ENCODE peak calls at places on chromosomes 3 and 15, in five cellular contexts. G, D, Q, X and L are unnamed samples.

GRCh38 chr3:123158899-123159390 is 42.8 kb upstream of the SEC22A start:
- DNase-seq in X (no peak), Q (no peak), D (no peak), G (peak), L (no peak)

GRCh38 chr15:34821907-34822306 is 26.6 kb upstream of the ACTC1 start:
- DNase-seq in D (no peak), X (no peak), G (no peak), Q (no peak), L (no peak)

GRCh38 chr15:80404719-80405553 is 754 bp downstream of the ARNT2 start:
- DNase-seq in Q (no peak), X (no peak), D (no peak), G (peak), L (no peak)

GRCh38 chr15:38699633-38700230 is 135.1 kb upstream of the RASGRP1 start:
- DNase-seq in X (peak), G (peak), D (peak), Q (no peak), L (peak)

GRCh38 chr3:148333091-148333490 is 364.6 kb upstream of the AGTR1 start:
- DNase-seq in Q (no peak), X (no peak), G (no peak), D (no peak), L (no peak)

GRCh38 chr15:81573098-81573746 is 199.2 kb upstream of the TMC3 start:
- DNase-seq in D (no peak), Q (no peak), X (no peak), G (no peak), L (no peak)

GRCh38 chr15:78315686-78316085 is 16.3 kb upstream of the SKIC8 start:
- DNase-seq in D (peak), X (peak), Q (no peak), G (peak), L (no peak)

GRCh38 chr3:119817071-119817470 is 35.2 kb downstream of the NR1I2 start:
- DNase-seq in Q (no peak), G (no peak), D (no peak), X (no peak), L (no peak)

GRCh38 chr15:78033864-78034263 is 43.6 kb downstream of the TBC1D2B start:
- DNase-seq in Q (no peak), X (no peak), G (no peak), D (no peak), L (no peak)

GRCh38 chr3:160973067-160973466 is 132.1 kb downstream of the B3GALNT1 start:
- DNase-seq in D (no peak), Q (no peak), G (no peak), X (no peak), L (no peak)

GRCh38 chr3:81778678-81779182 is 17.3 kb upstream of the GBE1 start:
- DNase-seq in D (no peak), X (no peak), Q (peak), G (no peak), L (no peak)

GRCh38 chr15:59377940-59378339 is 5.3 kb upstream of the MYO1E start:
- DNase-seq in D (no peak), G (no peak), X (no peak), Q (no peak), L (no peak)

GRCh38 chr15:59373215-59373614 is 544 bp upstream of the MYO1E start:
- DNase-seq in G (no peak), X (no peak), D (no peak), Q (no peak), L (no peak)

GRCh38 chr15:59378855-59379254 is 6.2 kb upstream of the MYO1E start:
- DNase-seq in D (no peak), X (no peak), Q (no peak), G (no peak), L (no peak)

GRCh38 chr15:59379524-59379923 is 6.9 kb upstream of the MYO1E start:
- DNase-seq in D (no peak), X (no peak), G (no peak), Q (no peak), L (no peak)

DNA sequence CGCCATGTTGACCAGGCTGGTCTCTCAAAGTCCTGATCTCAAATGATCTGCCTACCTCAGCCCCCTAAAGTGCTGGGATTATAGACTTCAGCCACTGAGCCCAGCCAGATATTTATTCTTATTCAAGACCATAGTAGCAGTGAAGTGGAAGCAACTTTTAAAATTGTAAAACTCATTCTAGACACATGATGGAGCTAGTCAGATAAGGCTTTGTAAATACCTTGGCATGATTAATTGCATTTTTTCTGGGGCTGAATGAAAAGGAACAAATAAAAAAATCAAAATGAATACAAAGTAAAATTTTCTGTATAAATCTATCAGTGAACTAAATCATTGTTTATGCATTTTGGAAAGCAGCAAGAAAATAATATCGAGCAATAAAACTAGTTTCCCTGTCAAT is 4.1 kb upstream of the MYO1E start:
- DNase-seq in D (no peak), G (no peak), Q (no peak), X (no peak), L (no peak)
- TF ChIP-seq REST in D (no peak), G (no peak), Q (no peak), X (no peak), L (no peak)

GRCh38 chr15:64522226-64522823 is 61.9 kb downstream of the ZNF609 start:
- DNase-seq in Q (no peak), G (no peak), X (no peak), D (no peak), L (no peak)

GRCh38 chr15:64521201-64521600 is 60.8 kb downstream of the ZNF609 start:
- DNase-seq in G (no peak), D (no peak), X (no peak), Q (no peak), L (no peak)

GRCh38 chr15:64519897-64520296 is 59.5 kb downstream of the ZNF609 start:
- DNase-seq in D (no peak), Q (no peak), G (no peak), X (no peak), L (no peak)

GRCh38 chr15:64523240-64523639 is 62.9 kb downstream of the ZNF609 start:
- DNase-seq in X (no peak), G (no peak), Q (no peak), D (no peak), L (no peak)

DNA sequence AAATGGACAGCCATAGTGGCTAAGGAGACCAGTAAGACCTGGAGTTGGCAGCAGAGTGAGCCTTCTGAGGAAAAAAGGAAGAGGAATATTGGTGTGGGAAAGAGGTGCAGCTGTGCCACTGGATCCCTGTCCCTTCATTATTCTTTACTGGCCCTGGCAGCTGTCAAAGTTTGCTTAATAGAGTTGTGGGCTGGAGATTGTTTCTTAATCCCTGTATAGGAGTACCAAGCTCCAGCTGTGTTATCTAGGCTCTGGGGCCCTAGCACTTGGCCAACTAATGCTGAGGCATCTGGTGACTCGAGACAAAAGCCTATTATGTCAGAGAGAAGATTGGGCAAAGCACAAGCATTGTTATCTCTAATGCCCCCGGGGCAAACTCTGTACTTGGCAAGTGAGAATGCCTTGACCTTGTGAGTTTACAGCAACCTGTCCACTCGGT is 61.4 kb downstream of the ZNF609 start:
- DNase-seq in X (peak), G (peak), D (no peak), Q (no peak), L (peak)
- TF ChIP-seq SIN3A in X (no peak), G (no peak), D (no peak), Q (no peak), L (no peak)

DNA sequence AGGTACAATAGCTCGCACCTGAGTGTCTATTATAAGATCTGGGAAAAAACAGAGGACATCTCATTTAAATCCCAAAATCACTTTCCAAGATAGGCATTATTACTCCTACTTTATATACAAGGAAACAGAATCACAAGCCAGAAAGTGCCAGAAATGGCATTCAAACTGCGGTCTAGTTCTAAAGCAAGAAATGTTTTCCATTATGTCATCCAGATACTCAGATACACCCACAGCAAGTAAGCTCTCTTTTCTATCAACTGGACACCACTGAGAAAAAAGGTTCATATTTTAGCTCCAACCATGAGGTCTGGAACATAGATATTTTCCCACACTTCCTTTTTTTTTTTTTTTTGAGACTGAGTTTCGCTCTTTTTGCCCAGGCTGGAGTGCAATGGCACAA is 8.1 kb downstream of the SLC33A1 start:
- DNase-seq in X (no peak), Q (no peak), D (no peak), G (no peak), L (no peak)
- TF ChIP-seq YY1 in X (no peak), Q (no peak), D (no peak), G (no peak), L (no peak)

GRCh38 chr3:196640501-196640968 is 1.0 kb downstream of the NRROS start:
- DNase-seq in Q (no peak), X (no peak), G (no peak), D (no peak), L (no peak)

GRCh38 chr3:196636369-196637349 is 2.8 kb upstream of the NRROS start:
- DNase-seq in D (no peak), Q (no peak), X (no peak), G (no peak), L (no peak)

GRCh38 chr3:196638922-196639516 is 475 bp upstream of the NRROS start:
- DNase-seq in G (no peak), Q (no peak), D (no peak), X (no peak), L (no peak)

GRCh38 chr3:196641278-196642058 is 2.0 kb downstream of the NRROS start:
- DNase-seq in D (no peak), Q (no peak), G (no peak), X (no peak), L (no peak)

DNA sequence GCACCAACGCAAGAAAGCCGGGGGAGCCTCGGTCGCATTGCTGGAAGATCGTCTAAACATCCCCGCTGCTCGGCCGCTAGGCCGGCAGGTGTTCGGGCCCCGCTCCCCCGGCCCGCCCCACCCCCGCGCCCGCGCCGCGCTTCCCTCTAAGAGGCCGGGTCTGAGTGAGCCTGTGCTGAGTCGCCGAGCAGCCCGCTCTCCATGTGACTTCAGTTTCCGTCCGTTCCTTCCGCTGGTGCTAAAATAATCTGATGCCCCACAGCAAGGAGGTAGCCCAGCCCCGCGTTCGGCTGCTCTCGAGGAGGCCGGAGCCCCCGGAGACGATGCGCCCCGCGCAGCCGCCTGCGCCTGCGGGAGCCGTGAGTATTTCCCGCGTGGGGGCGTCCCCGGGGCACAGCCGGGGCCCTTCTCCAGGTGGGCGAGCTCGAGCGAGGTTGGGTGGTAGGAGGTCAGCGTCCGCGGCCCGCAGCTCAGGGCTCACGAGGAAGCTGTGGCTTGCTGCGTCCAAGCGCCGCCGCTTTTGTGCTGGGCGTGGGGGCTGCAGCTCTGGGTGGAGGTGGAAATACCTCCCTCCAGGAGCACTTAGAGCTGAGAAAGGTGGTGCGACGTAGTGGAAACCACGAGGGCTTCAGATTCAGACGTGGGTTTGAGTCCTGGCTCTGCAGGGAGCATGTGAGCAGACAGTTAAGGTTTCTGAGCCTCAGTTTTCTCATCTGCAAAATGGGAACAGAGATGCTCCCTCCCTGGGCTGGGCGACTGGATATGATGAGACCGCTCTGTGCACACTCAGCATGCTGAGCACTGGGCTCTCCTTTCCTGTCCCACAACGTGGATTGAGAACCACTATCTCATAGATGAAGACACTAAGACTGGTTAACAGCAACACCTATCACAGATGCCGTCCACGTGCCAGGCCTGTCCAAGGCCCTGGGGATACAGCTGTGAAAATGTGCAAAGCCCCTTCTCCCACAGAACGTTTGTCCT is at the start of gene NRROS:
- DNase-seq in X (no peak), D (peak), G (peak), Q (no peak), L (no peak)
- TF ChIP-seq REST in X (no peak), D (no peak), G (no peak), Q (peak), L (no peak)

GRCh38 chr3:194056731-194057415 is 79.1 kb upstream of the HES1 start:
- DNase-seq in X (no peak), G (no peak), Q (no peak), D (no peak), L (no peak)
- TF ChIP-seq SIN3A in X (no peak), G (no peak), Q (no peak), D (no peak), L (no peak)